ENCODE peak calls at places on chromosomes 3 and 15, in eight cellular contexts. I is endothelial cell; E is RWPE1; Q is NCI-H2107; J is activated naive CD8-positive, alpha-beta T cell treated with anti-CD3 and anti-CD28 coated beads, Interleukin-2, amount 10 ng/mL, durations not matched to agents 7 days and 5 days; V is prostate gland; Z is germinal center; U is iPS-NIHi11. O is an unnamed sample.

GRCh38 chr3:48015451-48016182 is 599 bp downstream of the MAP4 start:
- DNase-seq in I (no peak), E (no peak), Q (no peak), J (no peak), V (no peak), Z (no peak), U (no peak), O (peak; percentile 28)

GRCh38 chr15:68674975-68675374 is 96.2 kb downstream of the CORO2B start:
- DNase-seq in I (peak; percentile 26), E (peak; percentile 35), Q (no peak), J (no peak), V (no peak), Z (no peak), U (no peak), O (peak; percentile 77)

GRCh38 chr3:179544981-179545645 is 17.6 kb upstream of the ACTL6A start:
- DNase-seq in I (no peak), E (no peak), Q (no peak), J (no peak), V (no peak), Z (no peak), U (no peak), O (no peak)

GRCh38 chr3:183811638-183812037 is 13.7 kb downstream of the MAP6D1 start:
- DNase-seq in I (no peak), E (peak; percentile 40), Q (no peak), J (no peak), V (no peak), Z (no peak), U (no peak), O (no peak)

GRCh38 chr3:98982336-98982735 is 80.8 kb upstream of the DCBLD2 start:
- DNase-seq in I (no peak), E (no peak), Q (no peak), J (no peak), V (no peak), Z (no peak), U (no peak), O (no peak)

GRCh38 chr3:110608566-110608965 is 463.1 kb upstream of the NECTIN3 start:
- DNase-seq in I (no peak), E (no peak), Q (no peak), J (no peak), V (no peak), Z (no peak), U (no peak), O (no peak)

GRCh38 chr15:99092554-99093172 is 12.2 kb upstream of the SYNM start:
- DNase-seq in I (no peak), E (no peak), Q (no peak), J (no peak), V (no peak), Z (no peak), U (no peak), O (no peak)

GRCh38 chr3:8488436-8488835 is 13.2 kb upstream of the LMCD1 start:
- DNase-seq in I (no peak), E (no peak), Q (no peak), J (no peak), V (no peak), Z (no peak), U (no peak), O (no peak)

GRCh38 chr15:61715082-61715481 is 345.2 kb downstream of the VPS13C start:
- DNase-seq in I (no peak), E (no peak), Q (no peak), J (no peak), V (no peak), Z (no peak), U (no peak), O (no peak)